ENCODE peak calls at places on chromosomes 12 and 14, in five cellular contexts. D is H1, Q is HepG2, N is GM12878, T is HCT116. K is an unnamed sample.
A peak's percentile ranks its signal among the peaks of the same experiment; 100 is the strongest.

GRCh38 chr12:3933074-3933818 is 60.0 kb upstream of the PARP11 start:
- DNase-seq in D (no peak), N (no peak), T (no peak), Q (no peak), K (no peak)

GRCh38 chr14:65200454-65200853 is 98.1 kb upstream of the MAX start:
- DNase-seq in Q (no peak), D (no peak), N (no peak), T (no peak), K (no peak)

GRCh38 chr12:52650520-52651081 is 1.4 kb downstream of the KRT2 start:
- DNase-seq in D (no peak), N (no peak), T (no peak), Q (no peak), K (no peak)

GRCh38 chr12:106345739-106346138 is 11.8 kb upstream of the POLR3B start:
- DNase-seq in D (no peak), Q (peak; percentile 77), N (no peak), T (peak; percentile 51), K (peak; percentile 51)

GRCh38 chr12:51028126-51028810 is 2.1 kb upstream of the SLC11A2 start:
- DNase-seq in D (no peak), Q (peak; percentile 70), T (no peak), N (no peak), K (peak; percentile 97)

GRCh38 chr14:55930016-55930784 is 188.0 kb upstream of the PELI2 start:
- DNase-seq in Q (no peak), D (no peak), T (no peak), N (no peak), K (no peak)

GRCh38 chr12:115541891-115542361 is 735.6 kb downstream of the MED13L start:
- DNase-seq in N (no peak), Q (no peak), T (no peak), D (no peak), K (no peak)

GRCh38 chr12:67299936-67300335 is 30.8 kb downstream of the CAND1 start:
- DNase-seq in N (no peak), D (no peak), T (no peak), Q (no peak), K (no peak)

GRCh38 chr14:75515631-75515999 is 6.7 kb upstream of the BATF start:
- DNase-seq in D (no peak), N (no peak), T (no peak), Q (no peak), K (no peak)

GRCh38 chr12:29710104-29710503 is 73.6 kb downstream of the TMTC1 start:
- DNase-seq in Q (no peak), D (no peak), T (no peak), N (no peak), K (no peak)

GRCh38 chr12:93974252-93974651 is 174.1 kb upstream of the PLXNC1 start:
- DNase-seq in D (no peak), T (no peak), N (no peak), Q (no peak), K (no peak)

DNA sequence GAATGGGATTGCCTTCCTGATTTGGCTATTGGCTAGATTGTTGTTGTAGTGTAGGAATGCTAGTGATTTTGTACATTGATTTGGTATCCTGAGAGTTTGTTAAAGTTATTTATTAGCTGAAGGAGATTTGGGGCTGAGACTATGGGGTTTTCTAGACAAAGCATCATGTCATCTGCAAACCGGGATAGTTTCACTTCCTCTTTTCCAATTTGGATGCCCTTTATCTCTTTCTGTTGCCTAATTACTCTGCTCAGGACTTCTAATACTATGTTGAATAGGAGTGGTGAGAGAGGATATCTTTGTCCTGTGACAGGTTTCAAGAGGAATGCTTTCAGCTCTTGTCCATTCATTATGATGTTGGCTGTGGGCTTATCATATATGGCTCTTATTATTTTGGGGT is 265.7 kb upstream of the MGAT4C start:
- DNase-seq in Q (no peak), N (no peak), D (no peak), T (no peak), K (no peak)
- TF ChIP-seq JUND in Q (no peak), N (no peak), D (no peak), T (no peak), K (no peak)

GRCh38 chr12:64610092-64610659 is at the start of gene RASSF3:
- DNase-seq in D (peak; percentile 85), N (no peak), Q (peak; percentile 44), T (peak; percentile 38), K (peak; percentile 83)
- TF ChIP-seq JUND in D (no peak), N (no peak), Q (no peak), T (no peak), K (no peak)

GRCh38 chr12:7175493-7175892 is 14.0 kb upstream of the PEX5 start:
- DNase-seq in N (no peak), Q (no peak), T (no peak), D (no peak), K (no peak)
- TF ChIP-seq JUND in N (no peak), Q (no peak), T (no peak), D (no peak), K (no peak)

GRCh38 chr14:51581017-51581881 is 70.5 kb upstream of the FRMD6 start:
- DNase-seq in D (no peak), T (no peak), Q (no peak), N (no peak), K (no peak)
- TF ChIP-seq JUND in D (no peak), T (no peak), Q (no peak), N (no peak), K (no peak)

GRCh38 chr14:59215353-59215752 is 26.9 kb downstream of the DAAM1 start:
- DNase-seq in N (no peak), T (no peak), D (no peak), Q (peak; percentile 78), K (peak; percentile 80)
- TF ChIP-seq JUND in N (no peak), T (no peak), D (no peak), Q (no peak), K (no peak)

GRCh38 chr14:101112351-101113107 is 209.0 kb upstream of the RTL1 start:
- DNase-seq in N (no peak), D (peak; percentile 26), Q (no peak), T (no peak), K (no peak)
- TF ChIP-seq JUND in N (no peak), D (no peak), Q (no peak), T (no peak), K (no peak)